ENCODE peak calls at places on chromosomes 1 and 21, in four cellular contexts. T is NCI-H1436 treated with DMSO at 0.1 percent for 48 hours; W is stimulated activated CD8-positive, alpha-beta memory T cell treated with anti-CD3 and anti-CD28 coated beads, Interleukin-4, amount 100 ng/mL, for 48 hours; P is myocyte. X is an unnamed sample.
A peak's percentile ranks its signal among the peaks of the same experiment; 100 is the strongest.

GRCh38 chr1:91591175-91591968 is 90.7 kb downstream of the CDC7 start:
- DNase-seq in W (no peak), P (no peak), T (no peak), X (no peak)

GRCh38 chr21:41377715-41378114 is 15.9 kb downstream of the MX2 start:
- DNase-seq in W (no peak), P (no peak), T (no peak), X (no peak)

GRCh38 chr21:33411949-33412430 is 8.8 kb downstream of the IFNGR2 start:
- DNase-seq in T (no peak), W (no peak), P (no peak), X (no peak)

GRCh38 chr1:162165528-162165927 is 96.0 kb downstream of the NOS1AP start:
- DNase-seq in W (no peak), P (no peak), T (no peak), X (no peak)

GRCh38 chr1:202160377-202160940 is at the start of gene PTPN7:
- DNase-seq in P (no peak), W (peak; percentile 95), T (no peak), X (peak; percentile 92)

GRCh38 chr1:223714849-223715709 is 2.7 kb downstream of the CAPN2 start:
- DNase-seq in W (no peak), P (peak; percentile 84), T (no peak), X (peak; percentile 80)

GRCh38 chr1:236275061-236275460 is 6.7 kb downstream of the ERO1B start:
- DNase-seq in P (no peak), W (no peak), T (no peak), X (no peak)

GRCh38 chr1:157104598-157105293 is 5.1 kb upstream of the ETV3L start:
- DNase-seq in P (no peak), W (no peak), T (no peak), X (no peak)

GRCh38 chr1:112925015-112925414 is 31.0 kb downstream of the SLC16A1 start:
- DNase-seq in P (no peak), T (no peak), W (no peak), X (no peak)

GRCh38 chr1:64967381-64967780 is 1.0 kb upstream of the JAK1 start:
- DNase-seq in T (no peak), W (no peak), P (no peak), X (no peak)

X was measured in NB4.